ENCODE peak calls at places on chromosomes 7 and 10, in five cellular contexts. Q is small intestine, N is neuronal stem cell, G is spleen, J is tibial artery. R is an unnamed sample.

GRCh38 chr7:157293413-157293788 is 43.4 kb upstream of the DNAJB6 start:
- DNase-seq in G (no peak), Q (no peak), J (no peak), N (no peak), R (no peak)

GRCh38 chr10:101040061-101040460 is 9.0 kb downstream of the SFXN3 start:
- DNase-seq in Q (no peak), G (no peak), J (no peak), N (no peak), R (peak; percentile 3)

GRCh38 chr7:65308300-65308678 is 65.4 kb upstream of the ZNF92 start:
- DNase-seq in N (no peak), G (no peak), Q (no peak), J (no peak), R (no peak)

GRCh38 chr10:78218833-78219490 is 185.3 kb downstream of the RPS24 start:
- DNase-seq in N (no peak), J (no peak), G (no peak), Q (peak; percentile 32), R (no peak)

GRCh38 chr7:37495574-37496184 is 47.0 kb upstream of the ELMO1 start:
- DNase-seq in G (no peak), J (no peak), N (no peak), Q (peak; percentile 20), R (no peak)

GRCh38 chr10:89609730-89610393 is 35.2 kb downstream of the PANK1 start:
- DNase-seq in N (no peak), Q (no peak), J (no peak), G (no peak), R (no peak)

GRCh38 chr7:8214162-8214897 is 47.6 kb downstream of the ICA1 start:
- DNase-seq in J (no peak), N (no peak), Q (no peak), G (no peak), R (no peak)

GRCh38 chr10:102927311-102928010 is 9.4 kb downstream of the CNNM2 start:
- DNase-seq in J (no peak), N (no peak), Q (no peak), G (no peak), R (no peak)

GRCh38 chr10:70376436-70377378 is 5.7 kb downstream of the LRRC20 start:
- DNase-seq in Q (no peak), N (no peak), J (no peak), G (no peak), R (no peak)

GRCh38 chr7:21412953-21413352 is 14.9 kb upstream of the SP4 start:
- DNase-seq in N (no peak), J (no peak), G (no peak), Q (no peak), R (no peak)

GRCh38 chr10:96441126-96441905 is 72.4 kb downstream of the TLL2 start:
- DNase-seq in J (no peak), G (no peak), N (no peak), Q (no peak), R (no peak)

GRCh38 chr10:23341004-23341403 is 3.6 kb downstream of the C10orf67 start:
- DNase-seq in G (no peak), N (no peak), Q (no peak), J (no peak), R (no peak)

GRCh38 chr7:34104992-34105391 is 199.7 kb downstream of the BMPER start:
- DNase-seq in Q (no peak), G (no peak), N (no peak), J (no peak), R (no peak)

GRCh38 chr10:125149278-125150047 is 10.9 kb downstream of the CTBP2 start:
- DNase-seq in N (no peak), G (no peak), J (peak; percentile 87), Q (peak; percentile 89), R (peak; percentile 75)

GRCh38 chr7:129163875-129164544 is 19.5 kb downstream of the TSPAN33 start:
- DNase-seq in G (no peak), N (no peak), Q (peak; percentile 29), J (no peak), R (no peak)

GRCh38 chr7:35255909-35256876 is 2.3 kb upstream of the TBX20 start:
- DNase-seq in J (no peak), G (no peak), Q (no peak), N (no peak), R (no peak)

GRCh38 chr10:24669285-24669861 is 54.3 kb downstream of the ARHGAP21 start:
- DNase-seq in Q (no peak), N (no peak), J (no peak), G (no peak), R (no peak)

GRCh38 chr10:6402349-6402709 is 177.7 kb downstream of the PRKCQ start:
- DNase-seq in J (no peak), N (no peak), Q (no peak), G (no peak), R (no peak)

GRCh38 chr7:134720091-134720935 is 59.1 kb upstream of the CALD1 start:
- DNase-seq in J (no peak), Q (no peak), G (no peak), N (no peak), R (no peak)

DNA sequence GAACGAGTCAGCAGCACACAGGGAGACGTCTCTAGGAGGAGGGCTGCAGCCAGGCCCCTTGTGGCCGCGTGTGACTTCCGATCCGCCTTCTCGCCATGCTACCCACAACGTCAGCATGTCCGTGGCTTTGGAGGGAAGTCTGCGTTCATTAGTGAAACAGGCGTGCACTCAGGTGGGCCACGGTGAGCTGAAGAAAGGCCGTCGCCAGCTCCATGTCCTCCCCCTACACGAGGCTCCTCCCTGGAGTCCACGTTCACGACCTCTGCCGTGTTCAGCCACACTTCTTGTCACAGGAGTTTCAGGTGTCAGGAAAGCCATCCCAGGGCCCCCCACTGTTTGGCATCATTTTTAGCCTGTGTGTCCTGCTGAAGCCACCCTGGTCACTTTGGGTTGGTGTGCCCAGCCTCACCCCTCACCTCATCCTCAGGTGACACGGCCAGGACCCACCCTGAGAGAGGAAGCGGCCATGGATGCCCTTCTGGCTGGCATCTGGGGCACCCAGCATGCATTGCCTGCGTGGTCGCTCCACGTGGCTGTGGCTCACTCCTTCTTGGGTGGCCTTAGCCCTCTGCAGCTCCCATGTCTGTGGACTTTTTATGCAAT is 310.6 kb upstream of the SHH start:
- DNase-seq in Q (no peak), N (no peak), J (no peak), G (no peak), R (no peak)
- H3K4me1 ChIP-seq in Q (no peaks in the 10 kb centered on the region), N (no peaks in the 10 kb centered on the region), J (no peaks in the 10 kb centered on the region), G (no peaks in the 10 kb centered on the region), R (no peaks in the 10 kb centered on the region)

DNA sequence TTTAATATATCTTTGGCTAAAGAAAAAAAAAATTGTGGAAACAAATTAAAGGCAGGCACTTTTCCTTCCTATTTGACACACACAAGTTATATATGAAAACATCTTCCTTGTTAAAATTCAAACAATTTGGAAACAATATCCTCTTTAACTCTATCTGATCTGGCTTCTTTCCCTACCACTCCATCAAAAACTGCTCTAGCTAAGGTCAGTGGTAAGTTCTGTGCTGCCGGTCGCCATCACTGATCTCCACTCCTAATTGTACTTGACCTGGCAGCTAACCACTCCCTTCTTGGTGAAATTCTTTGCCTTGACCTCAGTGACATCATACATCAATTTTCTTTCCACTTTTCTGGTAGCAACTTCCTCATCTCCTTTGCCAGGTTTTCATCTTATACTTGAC is 47.9 kb upstream of the MRLN start:
- DNase-seq in N (no peak), G (no peak), J (no peak), Q (no peak), R (no peak)
- H3K27ac ChIP-seq in N (no peak overlapping the region), G (no peak overlapping the region), J (no peak overlapping the region), Q (no peak overlapping the region), R (no peak overlapping the region)

GRCh38 chr7:137993395-137993743 is 8.5 kb downstream of the CREB3L2 start:
- DNase-seq in J (peak; percentile 10), G (no peak), N (no peak), Q (no peak), R (no peak)
- H3K4me1 ChIP-seq in J (peaks cover 87% of the 10 kb centered on the region), G (peaks cover 93% of the 10 kb centered on the region), N (peaks cover 2% of the 10 kb centered on the region), Q (peaks cover 6% of the 10 kb centered on the region), R (peaks cover 32% of the 10 kb centered on the region)

DNA sequence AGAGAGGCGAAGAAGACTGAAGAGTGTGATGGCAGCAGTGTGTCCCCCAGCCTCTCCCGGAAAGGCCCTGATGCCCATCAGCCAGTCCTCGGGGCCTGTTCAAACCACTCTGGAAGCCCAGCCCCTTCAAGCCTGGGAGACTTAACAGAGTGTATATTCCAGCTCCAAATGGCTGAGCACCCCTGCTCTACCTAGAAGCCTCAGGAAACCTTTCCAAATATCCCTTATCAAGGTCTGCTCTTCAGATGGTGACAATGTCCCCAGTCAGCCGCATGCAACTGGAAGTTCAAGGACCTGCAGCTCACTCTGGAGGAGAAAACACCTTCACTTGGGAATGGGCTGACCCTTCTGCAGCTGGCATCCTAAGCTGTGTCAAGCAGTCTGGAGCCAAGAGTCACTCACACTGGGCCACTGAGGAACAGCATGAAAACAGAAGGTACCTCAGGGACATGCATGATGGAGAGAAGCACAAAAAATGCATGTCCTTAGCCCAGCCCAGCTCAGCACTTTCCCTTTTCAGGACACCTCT is 10.2 kb downstream of the ANXA11 start:
- DNase-seq in Q (no peak), G (no peak), N (no peak), J (no peak), R (no peak)
- H3K27ac ChIP-seq in Q (peak overlapping the region; percentile 95), G (peak overlapping the region; percentile 99), N (no peak overlapping the region), J (peak overlapping the region; percentile 72), R (peak overlapping the region; percentile 45)

GRCh38 chr7:25469669-25470068 is 241.4 kb upstream of the NPVF start:
- DNase-seq in J (no peak), Q (no peak), N (no peak), G (no peak), R (no peak)
- H3K4me1 ChIP-seq in J (no peaks in the 10 kb centered on the region), Q (no peaks in the 10 kb centered on the region), N (no peaks in the 10 kb centered on the region), G (no peaks in the 10 kb centered on the region), R (no peaks in the 10 kb centered on the region)

GRCh38 chr7:29478687-29479086 is 84.9 kb upstream of the PRR15 start:
- DNase-seq in J (no peak), G (no peak), N (no peak), Q (no peak), R (no peak)

GRCh38 chr7:29479606-29480200 is 83.9 kb upstream of the PRR15 start:
- DNase-seq in Q (peak; percentile 92), N (peak; percentile 54), G (no peak), J (no peak), R (no peak)

GRCh38 chr7:29480934-29481625 is 82.6 kb upstream of the PRR15 start:
- DNase-seq in Q (no peak), N (no peak), G (no peak), J (no peak), R (no peak)

GRCh38 chr7:29482056-29482455 is 81.6 kb upstream of the PRR15 start:
- DNase-seq in J (no peak), Q (peak; percentile 48), N (no peak), G (no peak), R (no peak)

GRCh38 chr7:29480456-29480855 is 83.2 kb upstream of the PRR15 start:
- DNase-seq in Q (peak; percentile 49), J (no peak), G (no peak), N (no peak), R (peak; percentile 33)
- H3K27ac ChIP-seq in Q (peak overlapping the region; percentile 91), J (peak overlapping the region; percentile 48), G (peak overlapping the region; percentile 43), N (no peak overlapping the region), R (peak overlapping the region; percentile 88)

R was measured in heart left ventricle.